ENCODE peak calls at places on chromosomes 4 and X, in seven cellular contexts. D is spleen, I is stomach, R is breast epithelium, F is transverse colon, M is GM23338, B is endothelial cell of umbilical vein. G is an unnamed sample.

GRCh38 chr4:133869486-133869885 is 332.1 kb downstream of the PABPC4L start:
- DNase-seq in R (no peak), M (no peak), D (no peak), F (no peak), I (no peak), B (no peak), G (no peak)

GRCh38 chr4:169115897-169116254 is 105.8 kb upstream of the CBR4 start:
- DNase-seq in R (no peak), F (peak), D (no peak), I (peak), M (peak), B (peak), G (no peak)

GRCh38 chrX:42151808-42152207 is 228.5 kb upstream of the CASK start:
- DNase-seq in B (no peak), D (no peak), I (no peak), F (no peak), R (no peak), M (no peak), G (no peak)

GRCh38 chr4:21202959-21203358 is 502.7 kb downstream of the PACRGL start:
- DNase-seq in F (no peak), M (no peak), R (no peak), B (no peak), D (no peak), I (no peak), G (no peak)

GRCh38 chrX:110268875-110269274 is 49.0 kb downstream of the AMMECR1 start:
- DNase-seq in B (peak), R (no peak), M (no peak), F (no peak), I (no peak), D (no peak), G (no peak)

GRCh38 chr4:69524708-69525107 is 29.0 kb upstream of the UGT2B4 start:
- DNase-seq in I (no peak), R (no peak), F (no peak), B (no peak), M (peak), D (no peak), G (no peak)

GRCh38 chrX:41064028-41064427 is 21.2 kb upstream of the USP9X start:
- DNase-seq in D (no peak), I (no peak), F (no peak), B (no peak), R (no peak), M (no peak), G (no peak)

GRCh38 chr4:113633467-113633866 is 128.1 kb downstream of the CAMK2D start:
- DNase-seq in M (no peak), I (no peak), D (no peak), B (no peak), F (no peak), R (no peak), G (no peak)

GRCh38 chr4:95417531-95417930 is 131.2 kb downstream of the UNC5C start:
- DNase-seq in B (no peak), D (no peak), R (no peak), F (no peak), M (no peak), I (no peak), G (no peak)

GRCh38 chr4:81351653-81352455 is 119.9 kb downstream of the RASGEF1B start:
- DNase-seq in B (peak), M (peak), R (peak), I (peak), F (peak), D (peak), G (peak)

GRCh38 chr4:19987746-19988145 is 264.0 kb upstream of the SLIT2 start:
- DNase-seq in M (no peak), F (no peak), B (peak), R (no peak), D (no peak), I (no peak), G (no peak)

GRCh38 chr4:4299006-4299405 is 9.0 kb downstream of the ZBTB49 start:
- DNase-seq in I (peak), F (no peak), B (no peak), M (no peak), D (no peak), R (no peak), G (no peak)

GRCh38 chr4:39655866-39656265 is 17.2 kb upstream of the SMIM14 start:
- DNase-seq in R (no peak), I (no peak), D (no peak), M (no peak), F (no peak), B (no peak), G (peak)

GRCh38 chr4:24664956-24665355 is 80.6 kb upstream of the DHX15 start:
- DNase-seq in R (peak), D (no peak), M (no peak), I (no peak), B (no peak), F (no peak), G (no peak)

GRCh38 chrX:37349131-37350033 is at the start of gene PRRG1:
- DNase-seq in B (peak), D (peak), R (peak), M (peak), I (peak), F (peak), G (peak)

GRCh38 chr4:138190452-138190858 is 51.7 kb downstream of the SLC7A11 start:
- DNase-seq in B (no peak), D (no peak), I (no peak), F (no peak), R (no peak), M (no peak), G (no peak)

GRCh38 chr4:73575667-73576066 is 44.6 kb downstream of the RASSF6 start:
- DNase-seq in F (no peak), M (no peak), R (no peak), I (no peak), D (no peak), B (no peak), G (no peak)

GRCh38 chr4:176548571-176548970 is 228.8 kb downstream of the SPCS3 start:
- DNase-seq in D (no peak), I (no peak), M (no peak), F (no peak), R (no peak), B (no peak), G (no peak)

GRCh38 chr4:15186149-15186548 is 183.9 kb downstream of the CPEB2 start:
- DNase-seq in M (no peak), B (no peak), R (no peak), I (no peak), F (no peak), D (no peak), G (no peak)

GRCh38 chr4:101865501-101866062 is 75.1 kb downstream of the BANK1 start:
- DNase-seq in D (no peak), M (no peak), B (no peak), R (no peak), F (no peak), I (no peak), G (no peak)

GRCh38 chrX:56268888-56269287 is 36.7 kb downstream of the KLF8 start:
- DNase-seq in F (no peak), M (no peak), I (no peak), R (no peak), B (no peak), D (no peak), G (no peak)

GRCh38 chrX:64394874-64395567 is at the start of gene MTMR8:
- DNase-seq in I (peak), R (peak), B (peak), M (peak), D (peak), F (peak), G (peak)

GRCh38 chr4:161303551-161303950 is 860.2 kb downstream of the FSTL5 start:
- DNase-seq in B (no peak), R (no peak), M (no peak), I (no peak), F (no peak), D (no peak), G (no peak)

GRCh38 chr4:142534994-142535393 is 311.1 kb downstream of the INPP4B start:
- DNase-seq in F (no peak), I (no peak), M (no peak), R (no peak), B (no peak), D (no peak), G (no peak)

GRCh38 chr4:165325732-165326512 is 1.5 kb upstream of the MSMO1 start:
- DNase-seq in I (no peak), M (peak), F (no peak), R (no peak), D (no peak), B (peak), G (no peak)

DNA sequence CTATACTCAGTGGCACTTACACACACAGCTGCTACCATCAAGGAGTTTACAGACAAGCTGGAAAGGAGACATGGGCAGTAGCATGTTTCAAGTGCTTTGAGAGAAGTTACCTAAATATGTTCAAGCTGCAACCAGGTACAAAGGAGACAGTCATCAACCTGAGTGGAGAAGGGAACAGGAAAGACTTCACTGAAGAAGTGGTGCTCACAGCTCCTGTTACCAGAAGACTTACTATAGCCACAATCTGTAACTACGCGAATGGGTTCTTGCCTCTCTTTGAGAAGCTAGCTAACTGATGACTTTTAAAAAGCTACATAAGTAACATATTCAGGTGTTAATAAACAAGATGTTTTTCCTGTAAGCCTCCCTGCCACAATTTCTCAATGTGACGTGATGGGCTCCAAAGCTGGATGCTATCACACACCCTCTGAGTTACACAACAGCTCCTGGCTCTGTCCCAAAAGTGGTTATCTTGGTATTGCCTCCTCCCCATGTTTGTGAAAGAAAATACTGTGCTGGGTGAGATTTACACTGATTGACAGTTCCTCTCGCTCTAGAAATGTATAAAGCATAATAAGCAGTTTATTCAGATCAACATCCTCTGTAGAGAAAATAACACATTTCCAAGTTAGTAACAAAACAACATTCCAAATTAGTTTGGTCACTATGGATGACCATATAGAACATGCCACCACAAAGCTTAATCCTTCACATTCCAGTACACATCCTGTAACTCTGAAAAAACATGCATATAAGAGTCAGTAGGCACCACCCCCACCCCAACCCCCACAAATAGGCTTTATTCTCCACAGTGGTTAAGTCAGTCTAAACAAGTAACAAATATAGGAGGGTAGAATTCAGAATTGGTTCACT is 81.8 kb downstream of the FRYL start:
- DNase-seq in F (peak), R (no peak), I (peak), M (no peak), D (no peak), B (peak), G (no peak)
- TF ChIP-seq POLR2AphosphoS5 in F (no peak), R (no peak), I (peak), M (no peak), D (peak), B (no peak), G (no peak)

GRCh38 chr4:139866270-139866962 is 200.8 kb downstream of the MGST2 start:
- DNase-seq in R (no peak), B (no peak), D (no peak), I (no peak), M (no peak), F (no peak), G (no peak)
- TF ChIP-seq POLR2AphosphoS5 in R (no peak), B (no peak), D (no peak), I (no peak), M (no peak), F (no peak), G (no peak)

GRCh38 chr4:1465173-1466033 is 59.2 kb upstream of the NKX1-1 start:
- DNase-seq in R (no peak), F (no peak), B (no peak), D (peak), M (no peak), I (no peak), G (no peak)
- TF ChIP-seq POLR2AphosphoS5 in R (no peak), F (no peak), B (no peak), D (no peak), M (no peak), I (no peak), G (no peak)

GRCh38 chr4:2515835-2516550 is 20.5 kb upstream of the FAM193A start:
- DNase-seq in F (no peak), I (peak), D (no peak), M (no peak), B (no peak), R (no peak), G (no peak)
- TF ChIP-seq POLR2AphosphoS5 in F (no peak), I (no peak), D (no peak), M (no peak), B (no peak), R (no peak), G (peak)

G was measured in prostate gland.